ENCODE peak calls at places on chromosomes 2 and 18, in four cellular contexts. W is SJSA1; I is renal cortical epithelial cell; S is stimulated activated CD8-positive, alpha-beta memory T cell treated with anti-CD3 and anti-CD28 coated beads, Interleukin-4, amount 100 ng/mL, for 24 hours. E is an unnamed sample.

GRCh38 chr2:6580982-6581381 is 284.7 kb downstream of the CMPK2 start:
- DNase-seq in S (no peak), I (peak; percentile 19), W (no peak), E (no peak)

GRCh38 chr2:189037518-189037917 is 63.3 kb downstream of the COL3A1 start:
- DNase-seq in W (no peak), I (peak; percentile 2), S (no peak), E (no peak)

GRCh38 chr2:34387536-34387935 is 788.4 kb upstream of the FAM98A start:
- DNase-seq in S (no peak), I (no peak), W (no peak), E (no peak)

GRCh38 chr2:8441986-8442385 is 239.9 kb upstream of the ID2 start:
- DNase-seq in I (no peak), W (no peak), S (no peak), E (no peak)

GRCh38 chr2:172472441-172473051 is 45.2 kb downstream of the ITGA6 start:
- DNase-seq in I (no peak), S (no peak), W (no peak), E (no peak)

GRCh38 chr18:13577091-13577697 is 149.2 kb downstream of the FAM210A start:
- DNase-seq in I (peak; percentile 2), W (no peak), S (peak; percentile 33), E (no peak)

GRCh38 chr2:24926602-24927252 is 6.7 kb upstream of the ADCY3 start:
- DNase-seq in W (no peak), S (peak; percentile 30), I (no peak), E (no peak)

GRCh38 chr2:240200230-240201051 is 60.0 kb upstream of the OTOS start:
- DNase-seq in I (no peak), W (peak; percentile 34), S (no peak), E (no peak)

GRCh38 chr2:20225294-20226151 is 593 bp upstream of the SDC1 start:
- DNase-seq in W (peak; percentile 69), I (peak; percentile 27), S (no peak), E (peak; percentile 88)

GRCh38 chr2:71646028-71646427 is 192.7 kb downstream of the DYSF start:
- DNase-seq in W (no peak), S (no peak), I (no peak), E (peak; percentile 75)

GRCh38 chr2:189096769-189097447 is 82.7 kb downstream of the COL5A2 start:
- DNase-seq in I (peak; percentile 89), S (no peak), W (peak; percentile 52), E (peak; percentile 62)

GRCh38 chr2:38580237-38580636 is 22.5 kb downstream of the HNRNPLL start:
- DNase-seq in W (no peak), S (no peak), I (no peak), E (no peak)

GRCh38 chr2:144515694-144516416 is 4.1 kb downstream of the ZEB2 start:
- DNase-seq in S (no peak), I (no peak), W (peak; percentile 62), E (no peak)

GRCh38 chr2:46657042-46657504 is 177.7 kb downstream of the TMEM247 start:
- DNase-seq in I (peak; percentile 48), W (no peak), S (no peak), E (peak; percentile 8)

GRCh38 chr18:477565-477964 is 22.9 kb downstream of the COLEC12 start:
- DNase-seq in I (no peak), W (no peak), S (no peak), E (no peak)

GRCh38 chr2:145654156-145654555 is 1134.2 kb upstream of the ZEB2 start:
- DNase-seq in W (no peak), S (no peak), I (no peak), E (no peak)

GRCh38 chr2:238684362-238685326 is 163.2 kb upstream of the TWIST2 start:
- DNase-seq in W (peak; percentile 86), I (peak; percentile 55), S (no peak), E (peak; percentile 79)

GRCh38 chr2:239917957-239918481 is 107.1 kb downstream of the NDUFA10 start:
- DNase-seq in S (no peak), I (no peak), W (peak; percentile 30), E (no peak)

GRCh38 chr18:4276983-4277585 is 178.0 kb downstream of the DLGAP1 start:
- DNase-seq in W (no peak), S (no peak), I (no peak), E (no peak)

GRCh38 chr2:96554293-96555145 is 18.0 kb downstream of the ARID5A start:
- DNase-seq in W (no peak), S (peak; percentile 48), I (peak; percentile 28), E (peak; percentile 67)

GRCh38 chr18:48835119-48835518 is 115.6 kb downstream of the SMAD7 start:
- DNase-seq in W (no peak), S (no peak), I (no peak), E (no peak)

GRCh38 chr2:106358081-106358480 is 110.1 kb downstream of the RGPD3 start:
- DNase-seq in I (no peak), S (no peak), W (no peak), E (no peak)

GRCh38 chr2:177252808-177253531 is 11.6 kb downstream of the NFE2L2 start:
- DNase-seq in S (no peak), W (no peak), I (no peak), E (no peak)

GRCh38 chr2:216710531-216711282 is 15.4 kb upstream of the IGFBP5 start:
- DNase-seq in W (no peak), S (no peak), I (no peak), E (no peak)

GRCh38 chr2:237876056-237876439 is 16.6 kb downstream of the RAMP1 start:
- DNase-seq in S (no peak), I (no peak), W (no peak), E (no peak)